ENCODE peak calls at places on chromosomes 12 and 14, in five cellular contexts. E is fibroblast of lung, R is cardiac muscle cell, V is spleen, M is colonic mucosa. Y is an unnamed sample. For H3K4me1, the result is how much of the 10 kb centered on the place peaks cover.

GRCh38 chr12:50508420-50508819 is 3.6 kb downstream of the DIP2B start:
- DNase-seq in E (no peak), R (no peak), M (no peak), V (no peak), Y (no peak)

GRCh38 chr12:121534495-121535148 is 46.2 kb downstream of the KDM2B start:
- DNase-seq in R (no peak), M (no peak), E (no peak), V (no peak), Y (peak)

GRCh38 chr12:52362118-52362726 is 5.1 kb downstream of the KRT85 start:
- DNase-seq in M (no peak), R (no peak), E (no peak), V (peak), Y (no peak)

GRCh38 chr14:53391156-53391555 is 238.0 kb upstream of the DDHD1 start:
- DNase-seq in E (peak), R (no peak), M (no peak), V (no peak), Y (no peak)

GRCh38 chr14:36450550-36450949 is 69.5 kb downstream of the NKX2-1 start:
- DNase-seq in M (no peak), V (no peak), E (no peak), R (no peak), Y (no peak)

GRCh38 chr14:34364201-34364600 is 97.8 kb downstream of the SPTSSA start:
- DNase-seq in V (no peak), R (no peak), M (no peak), E (peak), Y (no peak)

GRCh38 chr12:117052386-117053049 is 46.7 kb downstream of the TESC start:
- DNase-seq in E (no peak), V (no peak), M (no peak), R (peak), Y (no peak)

GRCh38 chr14:57136669-57137068 is 132.0 kb downstream of the EXOC5 start:
- DNase-seq in V (no peak), M (no peak), R (no peak), E (no peak), Y (no peak)

GRCh38 chr12:55741978-55742377 is 944 bp upstream of the GDF11 start:
- DNase-seq in V (no peak), E (no peak), R (no peak), M (no peak), Y (no peak)

GRCh38 chr12:98592825-98593322 is 612 bp upstream of the SLC25A3 start:
- DNase-seq in R (no peak), V (no peak), M (no peak), E (no peak), Y (no peak)

GRCh38 chr12:459430-460258 is at the start of gene B4GALNT3:
- DNase-seq in R (peak), M (peak), E (peak), V (peak), Y (peak)

GRCh38 chr14:68506021-68506644 is 286.7 kb downstream of the ZFP36L1 start:
- DNase-seq in V (peak), R (no peak), M (no peak), E (peak), Y (no peak)

GRCh38 chr12:116033765-116034164 is 243.7 kb downstream of the MED13L start:
- DNase-seq in R (no peak), E (no peak), M (no peak), V (no peak), Y (no peak)

GRCh38 chr14:73368621-73369020 is 89.7 kb downstream of the NUMB start:
- DNase-seq in V (no peak), M (no peak), E (no peak), R (no peak), Y (no peak)

GRCh38 chr12:127191124-127191523 is 1075.8 kb upstream of the TMEM132C start:
- DNase-seq in V (no peak), E (peak), R (no peak), M (no peak), Y (no peak)

GRCh38 chr12:90896164-90896563 is 58.8 kb downstream of the CCER1 start:
- DNase-seq in R (no peak), M (no peak), E (peak), V (no peak), Y (no peak)

GRCh38 chr12:10361084-10361483 is 28.8 kb downstream of the KLRK1 start:
- DNase-seq in E (peak), M (no peak), V (no peak), R (no peak), Y (no peak)

GRCh38 chr12:123967121-123967586 is 5.5 kb downstream of the CCDC92 start:
- DNase-seq in M (no peak), E (no peak), V (no peak), R (no peak), Y (no peak)

GRCh38 chr12:84912191-84913142 is at the start of gene SLC6A15:
- DNase-seq in R (peak), E (peak), M (no peak), V (no peak), Y (no peak)

GRCh38 chr12:128982933-128983332 is 129.7 kb downstream of the GLT1D1 start:
- DNase-seq in V (no peak), R (no peak), E (no peak), M (no peak), Y (no peak)

GRCh38 chr12:26120561-26121274 is 4.1 kb downstream of the BHLHE41 start:
- DNase-seq in V (no peak), E (peak), M (no peak), R (no peak), Y (no peak)

GRCh38 chr12:112191201-112191600 is 65.8 kb downstream of the TRAFD1 start:
- DNase-seq in E (no peak), V (no peak), R (no peak), M (no peak), Y (no peak)
- H3K4me1 ChIP-seq in E (under half), V (under half), R (under half), M (under half), Y (under half)

DNA sequence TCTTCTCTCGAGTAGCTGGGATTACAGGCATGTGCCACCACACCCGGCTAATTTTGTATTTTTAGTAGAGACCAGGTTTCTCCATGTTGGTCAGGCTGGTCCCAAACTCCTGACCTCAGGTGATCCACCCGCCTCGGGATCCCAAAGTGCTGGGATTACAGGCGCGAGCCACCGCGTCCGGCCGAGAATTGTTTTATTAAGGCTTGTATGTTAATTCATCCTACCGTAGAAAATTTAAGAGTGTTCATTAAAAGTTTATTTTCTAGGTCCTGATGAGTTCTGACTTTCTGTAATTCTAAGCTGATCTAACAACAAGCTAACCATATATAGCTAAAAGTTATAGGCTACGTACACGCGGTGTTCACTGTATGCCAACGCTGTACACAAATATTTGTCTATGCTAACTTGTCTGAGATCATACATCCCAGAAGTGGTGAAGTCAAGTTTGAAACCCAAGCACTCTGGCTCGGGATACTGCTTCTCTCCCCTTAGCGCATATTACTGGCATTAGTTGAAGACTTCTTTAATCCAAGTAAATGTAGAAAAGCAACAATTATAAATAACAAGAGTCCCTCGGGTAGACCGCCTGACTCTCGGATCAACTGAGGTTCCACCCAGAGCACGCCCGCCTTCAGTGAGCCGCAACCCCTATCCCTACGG is 570 bp upstream of the MRPS35 start:
- DNase-seq in R (peak), E (peak), M (peak), V (no peak), Y (no peak)
- H3K27ac ChIP-seq in R (peak), E (peak), M (peak), V (peak), Y (peak)

DNA sequence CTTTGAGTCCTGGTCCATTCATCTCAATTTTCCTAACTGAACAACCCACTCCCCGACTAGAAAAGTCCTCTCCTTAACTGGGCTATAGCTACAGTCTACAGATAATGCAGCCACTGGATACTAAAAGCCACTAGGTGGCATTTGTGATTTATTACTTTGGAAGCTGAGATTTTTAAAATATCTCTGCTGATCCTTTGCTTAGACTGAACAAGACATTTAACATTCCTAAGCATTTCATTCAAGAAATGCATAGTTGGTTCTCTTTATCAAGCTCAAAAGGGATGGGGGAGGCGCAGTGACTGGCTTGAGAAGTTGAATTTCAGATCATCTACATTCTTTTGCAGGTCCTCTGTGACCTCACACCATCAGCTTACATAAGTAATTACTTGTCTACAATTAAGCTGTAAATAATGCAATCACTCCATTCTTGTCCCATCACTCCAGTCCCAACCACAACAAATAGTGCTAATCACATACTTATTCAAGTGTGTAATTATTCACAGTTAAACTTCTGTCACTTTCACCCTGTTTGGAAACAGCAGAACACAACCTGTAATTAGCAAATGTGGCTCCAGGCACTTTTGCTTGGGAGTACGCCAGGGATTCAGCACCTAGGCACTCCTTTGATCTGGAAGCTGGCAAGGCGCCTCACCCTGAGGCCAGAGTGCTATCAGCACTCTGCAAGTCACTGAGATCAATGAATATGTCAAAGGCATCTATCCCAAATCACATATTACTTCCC is 203.5 kb downstream of the NOVA1 start:
- DNase-seq in E (peak), M (no peak), R (peak), V (no peak), Y (no peak)
- TF ChIP-seq CTCF in E (peak), M (peak), R (peak), V (no peak), Y (no peak)

GRCh38 chr12:122894173-122895121 is 1.5 kb downstream of the VPS37B start:
- DNase-seq in R (no peak), M (peak), E (no peak), V (no peak), Y (no peak)
- H3K4me1 ChIP-seq in R (under half), M (under half), E (under half), V (half or more), Y (half or more)

DNA sequence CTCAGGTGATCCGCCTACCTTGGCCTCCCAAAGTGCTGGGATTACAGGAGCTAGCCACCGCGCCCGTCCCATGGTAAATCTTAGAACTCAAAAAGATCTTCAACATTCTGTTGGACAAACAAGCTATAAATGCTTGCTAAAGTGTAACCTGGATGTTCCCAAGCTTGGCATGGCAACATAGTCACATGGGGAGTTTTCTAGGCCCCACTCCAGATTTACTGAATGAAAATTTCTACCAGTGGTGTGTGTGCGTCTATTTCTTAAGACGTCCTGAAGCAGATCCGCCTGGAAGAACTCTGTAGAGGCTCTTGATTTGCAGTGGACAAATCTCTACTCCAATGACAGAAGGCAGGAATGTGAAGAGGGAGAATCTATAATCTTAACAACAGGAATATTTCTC is 59.9 kb downstream of the ZFYVE21 start:
- DNase-seq in V (no peak), E (no peak), R (no peak), M (no peak), Y (no peak)
- H3K27ac ChIP-seq in V (no peak), E (no peak), R (peak), M (no peak), Y (no peak)

DNA sequence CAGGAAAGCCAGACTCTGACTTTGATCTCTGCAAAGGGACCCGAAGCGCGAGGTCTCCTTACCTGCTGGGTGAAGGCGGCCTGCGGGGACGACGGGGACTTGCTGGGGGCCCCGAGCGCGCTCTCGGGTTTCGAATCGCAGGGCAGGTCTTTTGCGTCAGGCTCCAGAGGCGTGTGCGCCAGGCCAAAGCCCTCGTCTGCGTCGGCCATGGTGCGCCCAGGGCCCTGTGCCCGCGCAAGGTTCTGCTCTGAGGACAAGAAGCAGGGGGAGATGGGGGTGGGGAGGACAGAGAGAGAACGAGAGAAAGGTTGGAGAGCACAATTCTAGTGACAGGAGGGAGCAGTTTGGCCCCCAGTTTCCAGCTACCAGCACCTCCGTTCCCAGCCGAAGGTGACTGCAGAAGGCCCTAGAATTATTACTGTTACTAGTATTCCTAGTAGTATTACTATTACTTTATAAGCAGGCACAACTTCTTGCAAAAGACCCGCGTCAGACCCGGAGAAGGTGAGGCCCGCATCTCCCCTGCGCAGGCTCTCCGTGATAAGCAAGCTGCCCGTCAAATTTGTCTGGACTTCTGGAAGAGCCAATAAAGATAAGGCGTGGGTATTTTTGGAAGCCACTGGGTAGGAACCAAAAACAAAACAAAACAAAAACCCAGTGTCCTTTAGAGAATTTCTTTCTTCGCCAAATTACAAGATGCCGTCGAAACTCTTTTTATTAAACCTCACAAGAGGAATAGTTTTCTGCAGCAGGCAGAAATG is 2.1 kb downstream of the TBX5 start:
- DNase-seq in E (no peak), M (no peak), R (peak), V (no peak), Y (no peak)
- TF ChIP-seq CTCF in E (no peak), M (no peak), R (no peak), V (no peak), Y (no peak)

DNA sequence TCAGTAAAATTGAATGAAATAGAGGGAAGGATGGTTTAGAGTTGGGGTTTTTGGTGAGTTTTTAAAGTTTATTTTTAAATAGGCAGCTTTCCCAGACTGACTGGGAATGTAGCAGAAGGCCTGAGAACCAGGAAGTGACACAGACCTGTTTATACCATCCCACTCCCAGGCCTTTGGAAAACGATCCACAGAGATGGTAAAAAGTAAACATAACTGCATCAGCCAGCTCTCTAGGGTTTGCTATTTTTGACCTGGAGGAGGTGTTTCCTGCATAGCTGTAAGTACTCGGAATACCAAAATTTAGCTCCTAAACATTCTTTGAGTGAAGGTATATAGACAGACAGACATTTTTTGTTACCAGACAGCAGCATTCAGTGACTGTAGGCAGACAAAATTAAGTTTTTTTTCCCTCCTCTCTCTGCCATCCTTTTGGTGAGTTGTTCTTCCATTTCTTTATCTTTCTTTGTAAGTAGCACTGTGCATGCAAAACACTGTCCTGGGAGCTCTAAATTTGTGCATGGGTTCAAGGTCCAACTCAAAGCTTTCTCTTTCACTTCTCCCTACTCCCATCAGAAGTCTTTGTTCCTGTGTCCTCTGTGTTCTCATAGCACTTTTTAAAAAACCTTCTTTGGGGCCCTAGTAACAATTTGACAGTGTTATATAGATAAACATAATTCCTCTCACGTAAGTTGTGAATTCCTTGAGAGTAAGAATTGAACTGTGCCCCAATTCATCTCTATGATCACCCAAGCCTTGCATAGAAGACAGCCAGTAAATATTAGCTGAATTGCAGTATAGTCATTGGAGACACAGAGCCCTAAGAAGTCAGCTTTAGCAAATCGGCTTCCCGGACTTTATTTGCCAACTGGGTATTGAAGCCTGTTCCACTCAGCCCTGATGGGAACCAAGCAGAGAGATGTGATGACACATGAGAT is 37.4 kb downstream of the SUSD6 start:
- DNase-seq in M (no peak), R (peak), V (no peak), E (peak), Y (no peak)
- H3K4me1 ChIP-seq in M (half or more), R (half or more), V (half or more), E (under half), Y (half or more)

GRCh38 chr12:62724947-62725447 is 210.0 kb downstream of the PPM1H start:
- DNase-seq in R (peak), M (peak), E (peak), V (no peak), Y (no peak)
- H3K27ac ChIP-seq in R (no peak), M (no peak), E (peak), V (no peak), Y (no peak)